ENCODE peak calls at places on chromosomes 6 and 20, in five cellular contexts. One of them, this sample, is unnamed.

GRCh38 chr6:75386050-75386770 is 101.6 kb upstream of the TMEM30A start:
- DNase-seq in HepG2: no peak
- DNase-seq in WTC11: no peak
- DNase-seq in K562: no peak
- DNase-seq in GM23338: no peak
- DNase-seq in this sample: no peak

GRCh38 chr6:33820243-33820642 is 16.4 kb upstream of the MLN start:
- DNase-seq in HepG2: no peak
- DNase-seq in WTC11: no peak
- DNase-seq in K562: no peak
- DNase-seq in GM23338: no peak
- DNase-seq in this sample: no peak

GRCh38 chr6:13916230-13916944 is 8.4 kb upstream of the RNF182 start:
- DNase-seq in GM23338: no peak
- DNase-seq in HepG2: no peak
- DNase-seq in WTC11: no peak
- DNase-seq in K562: no peak
- DNase-seq in this sample: no peak

GRCh38 chr20:25279403-25279802 is 31.5 kb downstream of the PYGB start:
- DNase-seq in K562: no peak
- DNase-seq in WTC11: no peak
- DNase-seq in GM23338: no peak
- DNase-seq in HepG2: no peak
- DNase-seq in this sample: no peak

GRCh38 chr6:35474978-35475570 is 6.9 kb downstream of the RPL10A start:
- DNase-seq in HepG2: no peak
- DNase-seq in WTC11: no peak
- DNase-seq in K562: no peak
- DNase-seq in GM23338: no peak
- DNase-seq in this sample: peak; percentile 56

GRCh38 chr6:79277109-79277508 is 42.6 kb upstream of the HMGN3 start:
- DNase-seq in K562: no peak
- DNase-seq in HepG2: no peak
- DNase-seq in WTC11: no peak
- DNase-seq in GM23338: no peak
- DNase-seq in this sample: no peak

GRCh38 chr6:149534742-149535141 is 11.1 kb downstream of the PPIL4 start:
- DNase-seq in HepG2: no peak
- DNase-seq in WTC11: no peak
- DNase-seq in K562: no peak
- DNase-seq in GM23338: no peak
- DNase-seq in this sample: no peak

GRCh38 chr20:21725892-21726291 is 20.4 kb downstream of the PAX1 start:
- DNase-seq in HepG2: no peak
- DNase-seq in GM23338: peak; percentile 70
- DNase-seq in K562: no peak
- DNase-seq in WTC11: no peak
- DNase-seq in this sample: no peak

GRCh38 chr20:7980332-7981046 is 39.1 kb downstream of the TMX4 start:
- DNase-seq in WTC11: peak; percentile 17
- DNase-seq in K562: peak; percentile 15
- DNase-seq in HepG2: peak; percentile 79
- DNase-seq in GM23338: peak; percentile 51
- DNase-seq in this sample: no peak

GRCh38 chr6:30556964-30557682 is at the start of gene PRR3:
- DNase-seq in GM23338: peak; percentile 96
- DNase-seq in K562: peak; percentile 92
- DNase-seq in WTC11: peak; percentile 89
- DNase-seq in HepG2: peak; percentile 94
- DNase-seq in this sample: peak; percentile 60

GRCh38 chr20:51767867-51768758 is at the start of gene ATP9A:
- DNase-seq in WTC11: peak; percentile 39
- DNase-seq in GM23338: peak; percentile 60
- DNase-seq in K562: no peak
- DNase-seq in HepG2: no peak
- DNase-seq in this sample: no peak

GRCh38 chr20:42024653-42025052 is 406.5 kb upstream of the CHD6 start:
- DNase-seq in GM23338: no peak
- DNase-seq in K562: peak; percentile 13
- DNase-seq in HepG2: no peak
- DNase-seq in WTC11: peak; percentile 69
- DNase-seq in this sample: peak; percentile 17

GRCh38 chr6:73074175-73074574 is 151.1 kb downstream of the KHDC1L start:
- DNase-seq in GM23338: no peak
- DNase-seq in K562: no peak
- DNase-seq in HepG2: no peak
- DNase-seq in WTC11: no peak
- DNase-seq in this sample: no peak

GRCh38 chr20:10705801-10706459 is 32.1 kb upstream of the JAG1 start:
- DNase-seq in WTC11: no peak
- DNase-seq in K562: no peak
- DNase-seq in HepG2: peak; percentile 93
- DNase-seq in GM23338: no peak
- DNase-seq in this sample: no peak

GRCh38 chr6:44627091-44627878 is 239.8 kb downstream of the CDC5L start:
- DNase-seq in GM23338: peak; percentile 66
- DNase-seq in HepG2: no peak
- DNase-seq in K562: no peak
- DNase-seq in WTC11: peak; percentile 40
- DNase-seq in this sample: peak; percentile 56

GRCh38 chr20:2692036-2692885 is at the start of gene EBF4:
- DNase-seq in WTC11: peak; percentile 49
- DNase-seq in GM23338: peak; percentile 51
- DNase-seq in HepG2: no peak
- DNase-seq in K562: peak; percentile 66
- DNase-seq in this sample: no peak

GRCh38 chr6:166939894-166940293 is 16.5 kb downstream of the RNASET2 start:
- DNase-seq in WTC11: no peak
- DNase-seq in GM23338: no peak
- DNase-seq in K562: no peak
- DNase-seq in HepG2: no peak
- DNase-seq in this sample: no peak

GRCh38 chr6:166940643-166941068 is 15.7 kb downstream of the RNASET2 start:
- DNase-seq in K562: peak; percentile 83
- DNase-seq in WTC11: no peak
- DNase-seq in HepG2: no peak
- DNase-seq in GM23338: no peak
- DNase-seq in this sample: no peak

GRCh38 chr6:166939276-166939816 is 17.0 kb downstream of the RNASET2 start:
- DNase-seq in K562: no peak
- DNase-seq in WTC11: no peak
- DNase-seq in HepG2: no peak
- DNase-seq in GM23338: no peak
- DNase-seq in this sample: no peak

GRCh38 chr6:166944666-166945256 is 11.6 kb downstream of the RNASET2 start:
- DNase-seq in HepG2: no peak
- DNase-seq in GM23338: no peak
- DNase-seq in WTC11: no peak
- DNase-seq in K562: no peak
- DNase-seq in this sample: no peak

GRCh38 chr6:166942393-166943168 is 13.8 kb downstream of the RNASET2 start:
- DNase-seq in K562: peak; percentile 89
- DNase-seq in GM23338: no peak
- DNase-seq in HepG2: no peak
- DNase-seq in WTC11: no peak
- DNase-seq in this sample: no peak
- TF ChIP-seq CREB1 in K562: peak; percentile 69
- TF ChIP-seq CREB1 in GM23338: no peak
- TF ChIP-seq CREB1 in HepG2: no peak
- TF ChIP-seq CREB1 in WTC11: no peak
- TF ChIP-seq CREB1 in this sample: no peak

GRCh38 chr20:53866787-53867740 is 203.3 kb downstream of the BCAS1 start:
- DNase-seq in WTC11: no peak
- DNase-seq in K562: no peak
- DNase-seq in GM23338: peak; percentile 50
- DNase-seq in HepG2: peak; percentile 82
- DNase-seq in this sample: no peak
- TF ChIP-seq CREB1 in WTC11: no peak
- TF ChIP-seq CREB1 in K562: no peak
- TF ChIP-seq CREB1 in GM23338: no peak
- TF ChIP-seq CREB1 in HepG2: no peak
- TF ChIP-seq CREB1 in this sample: no peak

GRCh38 chr6:49556429-49556837 is 6.0 kb downstream of the C6orf141 start:
- DNase-seq in GM23338: peak; percentile 11
- DNase-seq in HepG2: peak; percentile 89
- DNase-seq in K562: peak; percentile 73
- DNase-seq in WTC11: no peak
- DNase-seq in this sample: no peak
- TF ChIP-seq CREB1 in GM23338: no peak
- TF ChIP-seq CREB1 in HepG2: no peak
- TF ChIP-seq CREB1 in K562: no peak
- TF ChIP-seq CREB1 in WTC11: no peak
- TF ChIP-seq CREB1 in this sample: no peak

DNA sequence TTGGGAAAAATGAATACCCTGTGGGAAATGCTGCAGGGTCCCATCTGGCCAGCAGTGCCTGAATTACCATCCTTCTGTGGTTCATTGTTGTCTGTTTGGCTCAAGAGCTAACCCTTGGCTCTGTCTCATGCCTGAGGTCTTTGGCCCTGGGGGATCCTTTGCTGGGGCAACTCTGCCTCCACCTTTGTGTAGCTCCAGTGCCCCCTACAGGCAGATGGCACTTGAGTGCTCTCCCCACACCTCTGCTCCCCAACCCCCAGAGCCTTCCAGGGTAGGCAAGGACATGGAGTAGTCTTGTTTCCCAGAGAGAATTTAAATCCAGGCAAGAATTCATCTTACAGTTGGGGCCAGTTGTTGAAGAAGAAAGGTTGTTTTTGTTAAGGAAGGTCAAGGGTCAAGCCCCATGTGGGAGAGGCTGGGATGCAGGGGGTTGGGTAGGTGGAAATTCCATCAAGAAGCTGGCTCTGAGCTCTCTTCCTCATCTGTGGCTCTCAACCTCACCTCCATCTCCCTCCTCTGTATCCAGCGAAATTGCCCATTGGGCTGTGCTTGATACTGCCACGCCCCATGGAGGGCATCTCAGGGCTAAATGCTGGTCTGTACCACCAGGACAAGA is 44.2 kb downstream of the ZNF831 start:
- DNase-seq in K562: peak; percentile 72
- DNase-seq in WTC11: peak; percentile 86
- DNase-seq in HepG2: peak; percentile 53
- DNase-seq in GM23338: peak; percentile 95
- DNase-seq in this sample: peak; percentile 80
- TF ChIP-seq CREB1 in K562: no peak
- TF ChIP-seq CREB1 in WTC11: no peak
- TF ChIP-seq CREB1 in HepG2: no peak
- TF ChIP-seq CREB1 in GM23338: no peak
- TF ChIP-seq CREB1 in this sample: no peak

DNA sequence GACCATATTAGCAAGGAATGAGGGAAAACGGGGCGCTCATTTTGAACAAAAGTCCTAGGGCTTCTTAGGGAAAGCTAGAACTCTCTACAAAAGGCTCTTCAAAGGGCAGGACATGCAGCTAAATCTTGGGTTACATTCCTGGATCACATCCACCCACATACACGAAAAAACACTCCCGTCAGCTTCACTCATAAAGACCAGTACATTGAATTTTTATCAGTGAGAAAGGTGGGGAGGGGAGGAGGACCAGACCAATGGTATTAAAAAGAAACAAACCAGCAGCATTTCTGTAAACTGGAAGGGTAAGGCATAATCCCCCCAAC is 31.7 kb downstream of the MYLK4 start:
- DNase-seq in K562: no peak
- DNase-seq in WTC11: no peak
- DNase-seq in GM23338: no peak
- DNase-seq in HepG2: no peak
- DNase-seq in this sample: no peak
- TF ChIP-seq CREB1 in K562: no peak
- TF ChIP-seq CREB1 in WTC11: no peak
- TF ChIP-seq CREB1 in GM23338: no peak
- TF ChIP-seq CREB1 in HepG2: no peak
- TF ChIP-seq CREB1 in this sample: no peak

GRCh38 chr20:61966492-61967244 is 99.0 kb downstream of the TAF4 start:
- DNase-seq in WTC11: no peak
- DNase-seq in K562: no peak
- DNase-seq in HepG2: peak; percentile 39
- DNase-seq in GM23338: no peak
- DNase-seq in this sample: peak; percentile 45
- TF ChIP-seq CREB1 in WTC11: no peak
- TF ChIP-seq CREB1 in K562: no peak
- TF ChIP-seq CREB1 in HepG2: no peak
- TF ChIP-seq CREB1 in GM23338: no peak
- TF ChIP-seq CREB1 in this sample: no peak

GRCh38 chr6:137016366-137016765 is 28.4 kb downstream of the IL20RA start:
- DNase-seq in HepG2: no peak
- DNase-seq in K562: no peak
- DNase-seq in WTC11: no peak
- DNase-seq in GM23338: no peak
- DNase-seq in this sample: no peak
- TF ChIP-seq CREB1 in HepG2: no peak
- TF ChIP-seq CREB1 in K562: no peak
- TF ChIP-seq CREB1 in WTC11: no peak
- TF ChIP-seq CREB1 in GM23338: no peak
- TF ChIP-seq CREB1 in this sample: no peak